ENCODE peak calls at places on chromosomes 16 and 17, in five cellular contexts. O is HuH-7, V is NCI-H1436, U is fibroblast of pulmonary artery, G is WTC11. N is an unnamed sample.

GRCh38 chr16:89924925-89925307 is 1.8 kb downstream of the TUBB3 start:
- DNase-seq in O (no peak), V (peak; percentile 50), U (no peak), G (no peak), N (no peak)

GRCh38 chr16:66414891-66415290 is 12.2 kb upstream of the BEAN1 start:
- DNase-seq in O (no peak), V (no peak), U (no peak), G (no peak), N (no peak)

GRCh38 chr17:41615454-41615853 is 2.9 kb upstream of the KRT16 start:
- DNase-seq in O (no peak), V (no peak), U (no peak), G (no peak), N (no peak)

GRCh38 chr17:62876063-62876462 is 67.9 kb upstream of the MARCHF10 start:
- DNase-seq in O (no peak), V (no peak), U (peak; percentile 82), G (no peak), N (no peak)

GRCh38 chr16:50696126-50696525 is 2.7 kb downstream of the NOD2 start:
- DNase-seq in O (no peak), V (no peak), U (no peak), G (no peak), N (no peak)

GRCh38 chr16:12453832-12454231 is 349.9 kb downstream of the CPPED1 start:
- DNase-seq in O (no peak), V (no peak), U (peak; percentile 6), G (no peak), N (no peak)

GRCh38 chr16:55217392-55217791 is 106.6 kb upstream of the IRX6 start:
- DNase-seq in O (no peak), V (no peak), U (no peak), G (no peak), N (no peak)

GRCh38 chr17:67105213-67105612 is 60.9 kb downstream of the CACNG1 start:
- DNase-seq in O (no peak), V (no peak), U (peak; percentile 68), G (no peak), N (no peak)

GRCh38 chr16:24771132-24771778 is 41.8 kb downstream of the TNRC6A start:
- DNase-seq in O (no peak), V (no peak), U (peak; percentile 29), G (no peak), N (no peak)

GRCh38 chr16:53498984-53499383 is 4.0 kb downstream of the AKTIP start:
- DNase-seq in O (no peak), V (no peak), U (no peak), G (no peak), N (no peak)